ENCODE peak calls at places on chromosomes 5 and 9, in ten cellular contexts. L, F, V, N, X, C, U, O, I and S are unnamed samples.

GRCh38 chr5:148474025-148474511 is 90.3 kb downstream of the FBXO38 start:
- DNase-seq in O (no peak), L (peak), X (no peak), N (no peak), F (no peak), C (no peak), V (no peak), U (no peak), I (no peak), S (no peak)

GRCh38 chr9:21331676-21332402 is 3.4 kb downstream of the KLHL9 start:
- DNase-seq in U (no peak), X (no peak), L (no peak), O (no peak), N (no peak), V (no peak), F (no peak), I (no peak), C (no peak), S (no peak)

GRCh38 chr9:127960410-127961165 is 20.2 kb downstream of the EEIG1 start:
- DNase-seq in O (no peak), C (no peak), U (peak), I (no peak), L (no peak), V (no peak), F (no peak), X (no peak), N (no peak), S (no peak)

GRCh38 chr5:143217804-143218160 is 185.7 kb downstream of the NR3C1 start:
- DNase-seq in I (no peak), U (no peak), N (no peak), X (no peak), O (no peak), V (no peak), L (no peak), C (no peak), F (no peak), S (no peak)

GRCh38 chr9:3136999-3137675 is 293.2 kb upstream of the PUM3 start:
- DNase-seq in F (no peak), C (no peak), U (peak), N (no peak), L (no peak), X (no peak), V (no peak), O (no peak), I (no peak), S (no peak)

GRCh38 chr5:106269252-106269843 is 1401.4 kb downstream of the EFNA5 start:
- DNase-seq in F (no peak), C (no peak), V (no peak), U (peak), I (no peak), L (peak), O (no peak), X (no peak), N (no peak), S (no peak)

GRCh38 chr5:74624501-74624900 is 16.0 kb downstream of the ENC1 start:
- DNase-seq in N (no peak), X (no peak), O (no peak), F (no peak), V (no peak), I (no peak), U (no peak), L (no peak), C (no peak), S (no peak)

GRCh38 chr9:106874657-106875056 is 11.7 kb downstream of the ZNF462 start:
- DNase-seq in L (no peak), I (no peak), X (no peak), O (no peak), F (no peak), V (no peak), N (no peak), U (no peak), C (no peak), S (no peak)

GRCh38 chr5:1831677-1832313 is 30.6 kb downstream of the NDUFS6 start:
- DNase-seq in C (no peak), V (no peak), L (no peak), F (no peak), O (no peak), N (no peak), I (no peak), U (no peak), X (no peak), S (no peak)

GRCh38 chr5:133287500-133287899 is 235.7 kb downstream of the HSPA4 start:
- DNase-seq in U (peak), V (no peak), N (peak), F (peak), X (peak), L (peak), O (peak), I (no peak), C (no peak), S (no peak)

GRCh38 chr5:163565931-163566608 is 60.7 kb downstream of the MAT2B start:
- DNase-seq in F (no peak), U (no peak), N (peak), C (peak), X (no peak), O (peak), V (no peak), I (no peak), L (peak), S (peak)

GRCh38 chr5:74798977-74799911 is 32.2 kb downstream of the NSA2 start:
- DNase-seq in O (peak), N (no peak), U (no peak), L (no peak), X (no peak), V (no peak), F (no peak), C (no peak), I (no peak), S (no peak)

GRCh38 chr5:8997542-8998070 is 548.3 kb downstream of the SEMA5A start:
- DNase-seq in N (no peak), U (no peak), V (no peak), C (no peak), O (no peak), X (no peak), I (no peak), L (no peak), F (no peak), S (no peak)

GRCh38 chr5:113020461-113021273 is 44.1 kb downstream of the DCP2 start:
- DNase-seq in X (no peak), L (peak), F (no peak), I (no peak), O (no peak), U (peak), C (no peak), N (no peak), V (no peak), S (no peak)